ENCODE peak calls at places on chromosomes 6 and 20, in four cellular contexts. D is GM12864, G is kidney tubule cell, R is cardiac muscle cell. F is an unnamed sample.

GRCh38 chr20:1370548-1371110 is 22.2 kb downstream of the FKBP1A start:
- DNase-seq in G (peak; percentile 30), R (peak; percentile 53), D (no peak), F (peak; percentile 77)

GRCh38 chr20:49276201-49276894 is 1.5 kb downstream of the ZNFX1 start:
- DNase-seq in D (no peak), G (peak; percentile 96), R (peak; percentile 59), F (peak; percentile 81)

GRCh38 chr6:32792901-32793400 is 23.9 kb downstream of the HLA-DOB start:
- DNase-seq in D (no peak), G (no peak), R (no peak), F (no peak)

GRCh38 chr6:21738180-21739094 is 144.9 kb downstream of the SOX4 start:
- DNase-seq in G (peak; percentile 18), D (no peak), R (no peak), F (peak; percentile 79)

GRCh38 chr20:19212524-19213502 is at the start of gene SLC24A3:
- DNase-seq in D (no peak), G (peak; percentile 50), R (peak; percentile 35), F (peak; percentile 67)

GRCh38 chr20:41406307-41406706 is 39.7 kb upstream of the EMILIN3 start:
- DNase-seq in R (no peak), D (no peak), G (no peak), F (no peak)

GRCh38 chr20:41617059-41617921 is 887 bp downstream of the CHD6 start:
- DNase-seq in D (no peak), G (peak; percentile 17), R (peak; percentile 51), F (peak; percentile 54)

GRCh38 chr6:49506569-49507111 is 6.9 kb downstream of the GLYATL3 start:
- DNase-seq in D (no peak), R (no peak), G (peak; percentile 34), F (no peak)

GRCh38 chr6:131979515-131980337 is 28.6 kb upstream of the CCN2 start:
- DNase-seq in D (no peak), G (peak; percentile 84), R (peak; percentile 84), F (peak; percentile 86)

GRCh38 chr6:139500977-139501376 is 126.5 kb upstream of the CITED2 start:
- DNase-seq in D (no peak), G (peak; percentile 35), R (no peak), F (peak; percentile 60)

GRCh38 chr6:161498359-161498758 is 224.5 kb upstream of the AGPAT4 start:
- DNase-seq in G (peak; percentile 75), D (no peak), R (peak; percentile 64), F (peak; percentile 90)

GRCh38 chr6:143465546-143465945 is 14.9 kb downstream of the PEX3 start:
- DNase-seq in D (no peak), R (peak; percentile 62), G (peak; percentile 3), F (no peak)

GRCh38 chr6:32146287-32146686 is 5.5 kb downstream of the PRRT1 start:
- DNase-seq in R (peak; percentile 33), D (no peak), G (peak; percentile 21), F (no peak)

GRCh38 chr6:26105842-26106241 is 18.6 kb downstream of the HFE start:
- DNase-seq in R (no peak), G (peak; percentile 23), D (no peak), F (peak; percentile 84)

GRCh38 chr20:44931911-44932310 is 22.1 kb downstream of the PABPC1L start:
- DNase-seq in G (no peak), R (no peak), D (no peak), F (peak; percentile 84)

F was measured in M059J.